ENCODE peak calls at places on chromosome 11, in four cellular contexts. V is IMR-90, J is neuronal stem cell, B is H9. M is an unnamed sample.

GRCh38 chr11:78586452-78587046 is 11.9 kb upstream of the NARS2 start:
- DNase-seq in V (peak), J (no peak), B (no peak), M (no peak)

GRCh38 chr11:16271258-16271657 is 85.1 kb downstream of the SOX6 start:
- DNase-seq in B (no peak), V (no peak), J (no peak), M (no peak)

GRCh38 chr11:118634435-118635236 is 27.2 kb downstream of the PHLDB1 start:
- DNase-seq in J (no peak), V (peak), B (peak), M (peak)

GRCh38 chr11:118353084-118353710 is 6.2 kb upstream of the UBE4A start:
- DNase-seq in V (peak), B (no peak), J (no peak), M (peak)

GRCh38 chr11:116217006-116217405 is 555.8 kb downstream of the BUD13 start:
- DNase-seq in B (no peak), V (peak), J (no peak), M (peak)

GRCh38 chr11:94036096-94036495 is 14.9 kb downstream of the HEPHL1 start:
- DNase-seq in V (no peak), B (no peak), J (no peak), M (no peak)

GRCh38 chr11:10305262-10305963 is 540 bp downstream of the ADM start:
- DNase-seq in J (no peak), V (peak), B (peak), M (no peak)

GRCh38 chr11:102798012-102798746 is at the start of gene MMP1:
- DNase-seq in J (no peak), V (peak), B (no peak), M (peak)

GRCh38 chr11:83257638-83258229 is 28.4 kb downstream of the CCDC90B start:
- DNase-seq in B (no peak), J (no peak), V (peak), M (peak)

GRCh38 chr11:111688028-111688427 is 78.2 kb downstream of the PPP2R1B start:
- DNase-seq in V (no peak), J (no peak), B (no peak), M (no peak)

GRCh38 chr11:124302756-124303155 is 11.0 kb downstream of the OR8D1 start:
- DNase-seq in J (no peak), V (no peak), B (no peak), M (peak)

GRCh38 chr11:117583063-117583801 is 213.8 kb downstream of the DSCAML1 start:
- DNase-seq in V (no peak), B (peak), J (peak), M (no peak)

GRCh38 chr11:21933095-21933494 is 259.8 kb upstream of the ANO5 start:
- DNase-seq in B (no peak), J (no peak), V (no peak), M (no peak)

GRCh38 chr11:34480339-34480738 is 33.3 kb downstream of the ELF5 start:
- DNase-seq in J (no peak), V (peak), B (no peak), M (no peak)

GRCh38 chr11:116646191-116646590 is 126.6 kb downstream of the BUD13 start:
- DNase-seq in J (no peak), B (peak), V (no peak), M (no peak)

GRCh38 chr11:35246725-35247124 is 107.8 kb downstream of the CD44 start:
- DNase-seq in B (no peak), J (no peak), V (peak), M (peak)

GRCh38 chr11:121486054-121486453 is 33.3 kb upstream of the SORL1-AS1 start:
- DNase-seq in B (no peak), J (no peak), V (no peak), M (no peak)

GRCh38 chr11:122723106-122723505 is 67.6 kb downstream of the UBASH3B start:
- DNase-seq in B (no peak), J (no peak), V (peak), M (no peak)

GRCh38 chr11:26905368-26905767 is 88.5 kb upstream of the FIBIN start:
- DNase-seq in V (peak), J (no peak), B (peak), M (peak)

GRCh38 chr11:124811423-124812125 is 11.4 kb upstream of the MSANTD2 start:
- DNase-seq in J (no peak), V (no peak), B (no peak), M (no peak)

GRCh38 chr11:18010271-18010670 is 2.6 kb downstream of the SERGEF start:
- DNase-seq in V (no peak), J (no peak), B (no peak), M (no peak)

GRCh38 chr11:26323837-26324236 is 8.1 kb upstream of the ANO3 start:
- DNase-seq in B (no peak), J (no peak), V (no peak), M (no peak)

GRCh38 chr11:15884792-15885540 is 471.4 kb downstream of the SOX6 start:
- DNase-seq in V (no peak), B (no peak), J (no peak), M (peak)

GRCh38 chr11:29063630-29064361 is 953.0 kb downstream of the KCNA4 start:
- DNase-seq in B (no peak), V (peak), J (no peak), M (peak)

GRCh38 chr11:32374261-32374711 is 61.1 kb downstream of the WT1 start:
- DNase-seq in V (peak), J (peak), B (peak), M (peak)

DNA sequence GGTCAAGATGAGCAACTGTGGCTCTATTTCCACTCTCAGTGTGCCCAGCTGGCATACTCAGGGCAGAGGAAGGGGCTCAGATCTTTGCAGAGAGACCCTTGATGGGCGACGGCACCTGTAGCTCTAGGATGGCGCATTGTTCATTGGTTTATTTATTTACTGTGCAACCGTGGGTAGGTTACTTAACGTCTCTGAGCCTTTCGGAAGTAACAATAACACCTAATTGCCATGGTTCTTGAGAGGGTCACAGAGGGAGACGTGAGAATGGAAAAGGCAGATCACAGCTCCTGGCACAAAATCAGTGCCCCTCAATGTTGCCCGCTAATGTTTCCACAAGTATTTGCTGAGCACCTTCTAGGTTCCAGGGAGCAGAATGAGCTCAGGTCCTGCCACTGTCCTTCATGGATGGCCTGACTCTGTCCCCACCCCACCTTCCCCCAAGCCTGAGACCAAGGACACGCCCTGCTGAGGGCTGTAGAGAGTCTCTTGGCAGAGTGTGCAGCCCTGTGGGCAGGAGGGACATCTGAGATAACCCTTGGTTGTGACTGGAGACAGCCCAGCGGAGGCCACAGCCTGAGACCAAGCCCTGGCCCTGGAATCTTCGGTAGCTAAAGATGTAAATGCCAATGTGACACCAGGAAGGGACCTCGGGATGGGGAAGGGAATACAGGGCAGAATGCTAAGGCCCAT is 780 bp upstream of the ALDH3B2 start:
- DNase-seq in J (no peak), V (no peak), B (no peak), M (no peak)
- H2BK120ac ChIP-seq in J (no peak), V (no peak), B (no peak), M (no peak)

GRCh38 chr11:86511086-86511551 is 136.4 kb downstream of the CCDC81 start:
- DNase-seq in V (peak), J (no peak), B (no peak), M (peak)

GRCh38 chr11:86515297-86516094 is 140.8 kb downstream of the CCDC81 start:
- DNase-seq in B (no peak), J (no peak), V (peak), M (peak)

GRCh38 chr11:86514453-86514852 is 139.8 kb downstream of the CCDC81 start:
- DNase-seq in V (no peak), J (no peak), B (no peak), M (no peak)

GRCh38 chr11:86513138-86513537 is 138.5 kb downstream of the CCDC81 start:
- DNase-seq in B (no peak), J (no peak), V (no peak), M (no peak)

GRCh38 chr11:86513746-86514373 is 139.2 kb downstream of the CCDC81 start:
- DNase-seq in V (no peak), J (no peak), B (no peak), M (no peak)
- H2BK120ac ChIP-seq in V (no peak), J (no peak), B (no peak), M (no peak)

GRCh38 chr11:75558939-75559843 is 2.9 kb upstream of the SERPINH1 start:
- DNase-seq in V (peak), J (no peak), B (no peak), M (peak)
- H2BK120ac ChIP-seq in V (peak), J (peak), B (no peak), M (peak)

DNA sequence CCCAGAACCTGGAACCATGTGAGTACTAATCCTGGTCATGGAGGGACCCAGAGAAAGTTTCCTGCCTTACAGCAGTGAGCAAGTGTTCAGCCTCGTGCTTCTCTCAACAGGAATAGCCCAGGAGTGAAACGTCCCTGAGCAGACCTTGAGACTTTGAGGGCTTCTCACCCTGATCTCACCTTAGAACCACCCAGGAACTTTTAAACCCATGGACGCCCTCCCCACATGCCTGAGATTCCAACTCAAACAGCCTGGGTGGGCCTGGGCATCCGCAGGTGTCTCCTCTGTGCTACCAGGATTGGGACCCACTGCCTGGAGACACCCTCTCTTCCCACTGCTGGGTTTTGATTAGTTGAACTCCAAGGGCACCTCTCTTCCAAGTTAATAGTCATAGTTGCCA is 297.2 kb downstream of the NTM start:
- DNase-seq in B (no peak), V (no peak), J (no peak), M (no peak)
- H2BK120ac ChIP-seq in B (no peak), V (peak), J (no peak), M (no peak)

DNA sequence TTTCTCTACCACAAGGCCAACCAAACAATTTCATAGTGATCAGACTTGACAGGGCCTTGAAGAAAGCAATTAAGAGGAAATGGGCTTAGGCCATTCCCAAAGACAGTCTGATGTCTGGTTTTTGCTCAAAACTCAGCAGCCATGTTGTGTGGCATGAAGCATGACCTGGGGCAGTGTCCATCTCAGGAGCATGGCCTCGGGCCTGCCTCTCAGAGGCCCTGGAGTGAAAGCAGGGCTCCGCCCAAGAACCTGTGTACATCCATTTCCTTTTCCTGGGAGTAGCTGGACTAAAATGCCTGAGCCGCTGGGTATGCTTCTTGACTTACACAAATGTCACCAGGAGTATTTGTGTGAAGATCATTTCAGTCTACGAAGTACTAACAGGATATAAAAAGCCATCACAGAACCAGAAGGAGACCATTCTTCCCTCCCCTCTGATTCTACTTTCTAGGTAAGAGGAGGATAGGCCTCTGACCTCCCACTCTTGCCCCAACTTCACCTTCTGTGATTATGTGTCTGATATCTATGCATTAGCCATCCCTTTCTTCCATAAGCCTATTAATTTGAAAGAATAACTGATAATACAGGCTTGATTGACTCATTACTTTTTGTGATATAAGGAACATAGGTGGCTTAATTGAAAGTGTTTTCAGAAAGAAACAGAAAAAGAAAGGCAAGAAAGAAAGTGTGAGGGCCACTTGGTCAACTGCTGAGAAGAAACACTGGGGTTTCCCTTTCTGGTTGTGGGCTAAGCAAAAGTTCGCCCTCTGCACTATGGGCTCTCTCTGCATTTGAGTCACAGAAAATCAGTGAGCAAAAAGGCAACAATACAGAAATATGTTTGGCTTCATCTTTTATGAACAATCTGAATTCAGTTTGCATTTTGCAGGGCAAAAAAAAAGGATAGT is 188.5 kb upstream of the MTMR2 start:
- DNase-seq in V (peak), J (no peak), B (no peak), M (peak)
- H2BK120ac ChIP-seq in V (peak), J (no peak), B (no peak), M (no peak)

GRCh38 chr11:46336781-46337180 is 10.5 kb upstream of the DGKZ start:
- DNase-seq in V (no peak), J (no peak), B (no peak), M (peak)
- H2BK120ac ChIP-seq in V (no peak), J (no peak), B (no peak), M (no peak)